ENCODE peak calls at places on chromosomes 7 and 10, in seven cellular contexts. One of them, this sample, is unnamed.

GRCh38 chr10:74021248-74022055 is 23.5 kb downstream of the VCL start:
- DNase-seq in tibial nerve: no peak
- DNase-seq in hepatocyte: peak
- DNase-seq in tibial artery: no peak
- DNase-seq in heart left ventricle: no peak
- DNase-seq in epithelial cell of prostate: no peak
- DNase-seq in GM23248: peak
- DNase-seq in this sample: no peak

GRCh38 chr10:48599830-48600134 is 5.1 kb downstream of the ARHGAP22 start:
- DNase-seq in tibial nerve: no peak
- DNase-seq in hepatocyte: no peak
- DNase-seq in tibial artery: no peak
- DNase-seq in heart left ventricle: no peak
- DNase-seq in epithelial cell of prostate: no peak
- DNase-seq in GM23248: peak
- DNase-seq in this sample: no peak

GRCh38 chr10:72762042-72762441 is 70.1 kb downstream of the MCU start:
- DNase-seq in tibial nerve: no peak
- DNase-seq in hepatocyte: no peak
- DNase-seq in tibial artery: no peak
- DNase-seq in heart left ventricle: no peak
- DNase-seq in epithelial cell of prostate: no peak
- DNase-seq in GM23248: no peak
- DNase-seq in this sample: no peak

GRCh38 chr7:5425507-5426225 is 2.0 kb upstream of the TNRC18 start:
- DNase-seq in tibial nerve: peak
- DNase-seq in hepatocyte: peak
- DNase-seq in tibial artery: peak
- DNase-seq in heart left ventricle: peak
- DNase-seq in epithelial cell of prostate: no peak
- DNase-seq in GM23248: peak
- DNase-seq in this sample: peak

GRCh38 chr7:91630581-91631370 is 249.7 kb downstream of the MTERF1 start:
- DNase-seq in tibial nerve: no peak
- DNase-seq in hepatocyte: no peak
- DNase-seq in tibial artery: no peak
- DNase-seq in heart left ventricle: no peak
- DNase-seq in epithelial cell of prostate: no peak
- DNase-seq in GM23248: peak
- DNase-seq in this sample: no peak

GRCh38 chr10:119316729-119317097 is 109.3 kb downstream of the GRK5 start:
- DNase-seq in tibial nerve: no peak
- DNase-seq in hepatocyte: peak
- DNase-seq in tibial artery: no peak
- DNase-seq in heart left ventricle: no peak
- DNase-seq in epithelial cell of prostate: no peak
- DNase-seq in GM23248: peak
- DNase-seq in this sample: no peak

GRCh38 chr7:28174901-28175661 is 5.5 kb downstream of the JAZF1 start:
- DNase-seq in tibial nerve: no peak
- DNase-seq in hepatocyte: no peak
- DNase-seq in tibial artery: no peak
- DNase-seq in heart left ventricle: no peak
- DNase-seq in epithelial cell of prostate: no peak
- DNase-seq in GM23248: peak
- DNase-seq in this sample: no peak

GRCh38 chr7:76155938-76156337 is 45.8 kb upstream of the SRRM3 start:
- DNase-seq in tibial nerve: peak
- DNase-seq in hepatocyte: peak
- DNase-seq in tibial artery: no peak
- DNase-seq in heart left ventricle: peak
- DNase-seq in epithelial cell of prostate: no peak
- DNase-seq in GM23248: peak
- DNase-seq in this sample: no peak

GRCh38 chr10:71748671-71749191 is 24.6 kb downstream of the VSIR start:
- DNase-seq in tibial nerve: peak
- DNase-seq in hepatocyte: no peak
- DNase-seq in tibial artery: peak
- DNase-seq in heart left ventricle: peak
- DNase-seq in epithelial cell of prostate: no peak
- DNase-seq in GM23248: no peak
- DNase-seq in this sample: peak

GRCh38 chr7:2205036-2205780 is 27.5 kb downstream of the MAD1L1 start:
- DNase-seq in tibial nerve: no peak
- DNase-seq in hepatocyte: no peak
- DNase-seq in tibial artery: peak
- DNase-seq in heart left ventricle: no peak
- DNase-seq in epithelial cell of prostate: no peak
- DNase-seq in GM23248: no peak
- DNase-seq in this sample: no peak

GRCh38 chr10:80170641-80171040 is 34.7 kb downstream of the ANXA11 start:
- DNase-seq in tibial nerve: no peak
- DNase-seq in hepatocyte: no peak
- DNase-seq in tibial artery: peak
- DNase-seq in heart left ventricle: no peak
- DNase-seq in epithelial cell of prostate: no peak
- DNase-seq in GM23248: no peak
- DNase-seq in this sample: no peak

GRCh38 chr10:75779276-75779675 is 347.9 kb downstream of the LRMDA start:
- DNase-seq in tibial nerve: no peak
- DNase-seq in hepatocyte: no peak
- DNase-seq in tibial artery: peak
- DNase-seq in heart left ventricle: no peak
- DNase-seq in epithelial cell of prostate: no peak
- DNase-seq in GM23248: no peak
- DNase-seq in this sample: no peak

GRCh38 chr10:89373916-89374711 is 3.7 kb upstream of the IFIT1B start:
- DNase-seq in tibial nerve: peak
- DNase-seq in hepatocyte: peak
- DNase-seq in tibial artery: peak
- DNase-seq in heart left ventricle: peak
- DNase-seq in epithelial cell of prostate: peak
- DNase-seq in GM23248: peak
- DNase-seq in this sample: peak

GRCh38 chr10:43390791-43391190 is 18.2 kb downstream of the HNRNPF start:
- DNase-seq in tibial nerve: no peak
- DNase-seq in hepatocyte: peak
- DNase-seq in tibial artery: no peak
- DNase-seq in heart left ventricle: no peak
- DNase-seq in epithelial cell of prostate: no peak
- DNase-seq in GM23248: peak
- DNase-seq in this sample: no peak

GRCh38 chr7:130982160-130982638 is 248.2 kb upstream of the KLF14 start:
- DNase-seq in tibial nerve: no peak
- DNase-seq in hepatocyte: peak
- DNase-seq in tibial artery: no peak
- DNase-seq in heart left ventricle: no peak
- DNase-seq in epithelial cell of prostate: no peak
- DNase-seq in GM23248: peak
- DNase-seq in this sample: no peak

GRCh38 chr10:4839353-4839752 is 13.3 kb downstream of the AKR1E2 start:
- DNase-seq in tibial nerve: no peak
- DNase-seq in hepatocyte: no peak
- DNase-seq in tibial artery: no peak
- DNase-seq in heart left ventricle: no peak
- DNase-seq in epithelial cell of prostate: no peak
- DNase-seq in GM23248: no peak
- DNase-seq in this sample: no peak

GRCh38 chr10:111093741-111094380 is 17.0 kb downstream of the ADRA2A start:
- DNase-seq in tibial nerve: no peak
- DNase-seq in hepatocyte: no peak
- DNase-seq in tibial artery: no peak
- DNase-seq in heart left ventricle: no peak
- DNase-seq in epithelial cell of prostate: peak
- DNase-seq in GM23248: peak
- DNase-seq in this sample: no peak

GRCh38 chr10:110492069-110492782 is 5.5 kb upstream of the DUSP5 start:
- DNase-seq in tibial nerve: no peak
- DNase-seq in hepatocyte: no peak
- DNase-seq in tibial artery: no peak
- DNase-seq in heart left ventricle: no peak
- DNase-seq in epithelial cell of prostate: no peak
- DNase-seq in GM23248: no peak
- DNase-seq in this sample: no peak

GRCh38 chr7:139635521-139636240 is 112.2 kb downstream of the CLEC2L start:
- DNase-seq in tibial nerve: no peak
- DNase-seq in hepatocyte: no peak
- DNase-seq in tibial artery: no peak
- DNase-seq in heart left ventricle: no peak
- DNase-seq in epithelial cell of prostate: no peak
- DNase-seq in GM23248: no peak
- DNase-seq in this sample: no peak

GRCh38 chr10:44680764-44681163 is 230.4 kb upstream of the TMEM72 start:
- DNase-seq in tibial nerve: no peak
- DNase-seq in hepatocyte: no peak
- DNase-seq in tibial artery: no peak
- DNase-seq in heart left ventricle: no peak
- DNase-seq in epithelial cell of prostate: no peak
- DNase-seq in GM23248: no peak
- DNase-seq in this sample: no peak

GRCh38 chr7:56199639-56200038 is 83.4 kb upstream of the NUPR2 start:
- DNase-seq in tibial nerve: no peak
- DNase-seq in hepatocyte: no peak
- DNase-seq in tibial artery: no peak
- DNase-seq in heart left ventricle: no peak
- DNase-seq in epithelial cell of prostate: no peak
- DNase-seq in GM23248: no peak
- DNase-seq in this sample: no peak

GRCh38 chr10:91805110-91805825 is 7.0 kb downstream of the TNKS2 start:
- DNase-seq in tibial nerve: no peak
- DNase-seq in hepatocyte: no peak
- DNase-seq in tibial artery: no peak
- DNase-seq in heart left ventricle: no peak
- DNase-seq in epithelial cell of prostate: no peak
- DNase-seq in GM23248: peak
- DNase-seq in this sample: no peak

GRCh38 chr7:151276651-151277590 is 28.4 kb upstream of the SMARCD3 start:
- DNase-seq in tibial nerve: no peak
- DNase-seq in hepatocyte: peak
- DNase-seq in tibial artery: no peak
- DNase-seq in heart left ventricle: peak
- DNase-seq in epithelial cell of prostate: no peak
- DNase-seq in GM23248: peak
- DNase-seq in this sample: peak
- H3K27ac ChIP-seq in tibial nerve: peak
- H3K27ac ChIP-seq in hepatocyte: no peak
- H3K27ac ChIP-seq in tibial artery: no peak
- H3K27ac ChIP-seq in heart left ventricle: no peak
- H3K27ac ChIP-seq in epithelial cell of prostate: no peak
- H3K27ac ChIP-seq in GM23248: no peak
- H3K27ac ChIP-seq in this sample: peak

GRCh38 chr7:44257213-44257612 is 56.4 kb downstream of the YKT6 start:
- DNase-seq in tibial nerve: no peak
- DNase-seq in hepatocyte: no peak
- DNase-seq in tibial artery: no peak
- DNase-seq in heart left ventricle: no peak
- DNase-seq in epithelial cell of prostate: no peak
- DNase-seq in GM23248: no peak
- DNase-seq in this sample: no peak
- H3K27ac ChIP-seq in tibial nerve: peak
- H3K27ac ChIP-seq in hepatocyte: peak
- H3K27ac ChIP-seq in tibial artery: peak
- H3K27ac ChIP-seq in heart left ventricle: peak
- H3K27ac ChIP-seq in epithelial cell of prostate: no peak
- H3K27ac ChIP-seq in GM23248: peak
- H3K27ac ChIP-seq in this sample: peak

DNA sequence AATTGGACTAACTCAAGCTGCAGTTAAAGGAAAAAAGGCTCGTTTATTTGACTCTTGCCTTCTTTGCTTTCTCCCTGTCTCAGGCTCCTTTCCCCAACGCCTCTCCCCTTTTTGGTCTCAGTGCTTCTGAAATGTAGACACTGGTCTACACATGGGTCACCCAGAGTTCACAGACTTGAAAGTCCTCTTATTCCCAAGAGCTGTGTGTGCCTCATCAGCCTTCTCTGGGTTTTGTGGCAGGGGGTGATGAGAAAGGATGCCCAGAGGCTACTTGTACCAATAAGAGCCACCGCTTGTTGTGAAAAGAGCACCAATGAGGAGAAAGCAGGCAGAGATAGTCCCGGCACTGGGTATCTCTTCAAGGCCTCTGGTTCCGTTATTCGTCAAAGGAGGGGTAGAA is 125.7 kb downstream of the BICC1 start:
- DNase-seq in tibial nerve: no peak
- DNase-seq in hepatocyte: no peak
- DNase-seq in tibial artery: no peak
- DNase-seq in heart left ventricle: no peak
- DNase-seq in epithelial cell of prostate: no peak
- DNase-seq in GM23248: peak
- DNase-seq in this sample: no peak
- H3K27ac ChIP-seq in tibial nerve: peak
- H3K27ac ChIP-seq in hepatocyte: no peak
- H3K27ac ChIP-seq in tibial artery: no peak
- H3K27ac ChIP-seq in heart left ventricle: no peak
- H3K27ac ChIP-seq in epithelial cell of prostate: no peak
- H3K27ac ChIP-seq in GM23248: peak
- H3K27ac ChIP-seq in this sample: no peak

DNA sequence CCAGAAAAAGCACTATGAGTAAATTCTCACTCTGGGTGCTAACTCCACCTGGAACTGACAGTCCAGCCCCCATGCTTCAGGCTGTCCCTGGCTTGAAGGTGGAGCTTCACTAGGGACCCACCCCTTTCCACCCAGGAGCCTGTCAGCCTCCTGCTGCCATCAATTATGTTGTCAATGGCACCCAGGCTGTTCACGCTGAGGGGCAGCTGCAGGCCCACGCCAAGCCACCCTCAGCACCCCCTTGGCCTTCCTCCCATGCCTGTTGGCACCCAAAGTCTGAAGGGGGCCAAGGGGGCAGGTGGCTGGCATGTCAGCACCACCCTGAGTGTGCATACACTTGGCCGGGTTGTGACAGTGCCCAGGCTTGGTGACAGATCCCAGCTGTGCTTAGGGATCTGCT is 149.3 kb downstream of the NXPH1 start:
- DNase-seq in tibial nerve: no peak
- DNase-seq in hepatocyte: no peak
- DNase-seq in tibial artery: no peak
- DNase-seq in heart left ventricle: no peak
- DNase-seq in epithelial cell of prostate: no peak
- DNase-seq in GM23248: no peak
- DNase-seq in this sample: no peak
- H3K27ac ChIP-seq in tibial nerve: no peak
- H3K27ac ChIP-seq in hepatocyte: no peak
- H3K27ac ChIP-seq in tibial artery: no peak
- H3K27ac ChIP-seq in heart left ventricle: no peak
- H3K27ac ChIP-seq in epithelial cell of prostate: no peak
- H3K27ac ChIP-seq in GM23248: no peak
- H3K27ac ChIP-seq in this sample: no peak

This sample was measured in ascending aorta.